ENCODE peak calls at places on chromosomes 11 and 22, in six cellular contexts. Y is stimulated activated CD8-positive, alpha-beta memory T cell treated with anti-CD3 and anti-CD28 coated beads, Interleukin-4, amount 100 ng/mL, for 1 hour; Z is activated T-helper 1 cell treated with Interleukin-2 at 50 U/mL for 16 hours; T is midbrain; Q is ELR; F is cortex of kidney. S is an unnamed sample.

GRCh38 chr11:116658876-116659535 is 113.8 kb downstream of the BUD13 start:
- DNase-seq in F (no peak), T (no peak), Z (no peak), Y (no peak), Q (no peak), S (no peak)

GRCh38 chr11:27930946-27931345 is 177.0 kb downstream of the KIF18A start:
- DNase-seq in Z (no peak), Y (no peak), Q (no peak), T (no peak), F (no peak), S (no peak)

GRCh38 chr11:134289167-134289566 is 13.0 kb downstream of the GLB1L3 start:
- DNase-seq in Q (no peak), T (no peak), Z (no peak), Y (no peak), F (no peak), S (no peak)

GRCh38 chr11:26827567-26828037 is 105.7 kb upstream of the SLC5A12 start:
- DNase-seq in Z (no peak), F (no peak), T (no peak), Y (no peak), Q (no peak), S (no peak)

GRCh38 chr11:91625495-91625894 is 599.1 kb upstream of the FAT3 start:
- DNase-seq in T (no peak), Z (no peak), Q (no peak), Y (no peak), F (no peak), S (no peak)

GRCh38 chr11:5452712-5453111 is 3.6 kb downstream of the OR51I2 start:
- DNase-seq in Q (no peak), T (no peak), F (no peak), Z (no peak), Y (no peak), S (no peak)

GRCh38 chr22:41367039-41367679 is 14.6 kb upstream of the TEF start:
- DNase-seq in Q (peak; percentile 81), Z (no peak), F (peak; percentile 40), T (peak; percentile 98), Y (no peak), S (peak; percentile 97)

GRCh38 chr11:12380565-12381325 is 3.4 kb downstream of the PARVA start:
- DNase-seq in Z (no peak), Y (no peak), Q (no peak), F (no peak), T (no peak), S (no peak)

GRCh38 chr11:126444072-126444471 is 88.6 kb downstream of the ST3GAL4 start:
- DNase-seq in Y (no peak), Q (peak; percentile 53), F (no peak), T (no peak), Z (no peak), S (no peak)

GRCh38 chr11:3909901-3910300 is 54.4 kb downstream of the STIM1 start:
- DNase-seq in T (no peak), Q (no peak), F (no peak), Y (no peak), Z (no peak), S (no peak)

GRCh38 chr11:115222218-115222862 is 281.9 kb downstream of the CADM1 start:
- DNase-seq in Z (no peak), T (no peak), Q (peak; percentile 58), Y (no peak), F (no peak), S (no peak)

GRCh38 chr22:38923463-38924196 is 33.8 kb upstream of the APOBEC3A start:
- DNase-seq in T (peak; percentile 84), Z (no peak), F (no peak), Y (no peak), Q (peak; percentile 85), S (peak; percentile 76)

GRCh38 chr11:78110351-78110750 is 29.1 kb downstream of the ALG8 start:
- DNase-seq in Y (no peak), F (no peak), Z (no peak), T (no peak), Q (peak; percentile 35), S (no peak)

GRCh38 chr11:10623797-10624761 is 55.6 kb upstream of the LYVE1 start:
- DNase-seq in F (no peak), Q (peak; percentile 42), Y (no peak), Z (no peak), T (no peak), S (no peak)

S was measured in Right ventricle myocardium superior.